ENCODE peak calls at places on chromosome 14, in eight cellular contexts. U is AG10803; Y is uterus; X is CD8-positive, alpha-beta T cell; Q is psoas muscle; D is AG09309; H is cardiac fibroblast; N is fibroblast of pulmonary artery. J is an unnamed sample.

GRCh38 chr14:50086316-50086700 is 30.1 kb downstream of the VCPKMT start:
- DNase-seq in U (no peak), Y (no peak), X (no peak), Q (no peak), D (no peak), H (no peak), N (no peak), J (no peak)

GRCh38 chr14:25461780-25462179 is 411.8 kb upstream of the STXBP6 start:
- DNase-seq in U (no peak), Y (no peak), X (no peak), Q (no peak), D (no peak), H (no peak), N (no peak), J (no peak)

GRCh38 chr14:102646615-102647014 is 54.2 kb downstream of the RCOR1 start:
- DNase-seq in U (peak; percentile 8), Y (no peak), X (no peak), Q (no peak), D (no peak), H (no peak), N (no peak), J (no peak)

GRCh38 chr14:56129941-56130340 is 11.7 kb downstream of the PELI2 start:
- DNase-seq in U (no peak), Y (no peak), X (no peak), Q (no peak), D (no peak), H (peak; percentile 38), N (peak; percentile 55), J (no peak)

GRCh38 chr14:77649326-77649725 is 32.9 kb upstream of the SPTLC2 start:
- DNase-seq in U (peak; percentile 86), Y (no peak), X (no peak), Q (no peak), D (no peak), H (peak; percentile 16), N (peak; percentile 20), J (no peak)

GRCh38 chr14:46048127-46048526 is 603.5 kb downstream of the RPL10L start:
- DNase-seq in U (peak; percentile 3), Y (no peak), X (no peak), Q (no peak), D (no peak), H (no peak), N (no peak), J (no peak)

GRCh38 chr14:34593740-34594375 is 36.1 kb downstream of the SNX6 start:
- DNase-seq in U (peak; percentile 49), Y (no peak), X (no peak), Q (peak; percentile 63), D (peak; percentile 29), H (peak; percentile 4), N (peak; percentile 26), J (no peak)

GRCh38 chr14:49897965-49898364 is 5.1 kb downstream of the ARF6 start:
- DNase-seq in U (peak; percentile 16), Y (no peak), X (no peak), Q (no peak), D (no peak), H (no peak), N (no peak), J (no peak)

GRCh38 chr14:51877807-51878206 is 17.4 kb downstream of the GNG2 start:
- DNase-seq in U (no peak), Y (no peak), X (no peak), Q (no peak), D (no peak), H (no peak), N (no peak), J (no peak)

GRCh38 chr14:44966601-44967336 is 4.8 kb downstream of the TOGARAM1 start:
- DNase-seq in U (no peak), Y (no peak), X (no peak), Q (no peak), D (no peak), H (no peak), N (peak; percentile 8), J (no peak)

GRCh38 chr14:75126121-75126544 is 715 bp downstream of the NEK9 start:
- DNase-seq in U (no peak), Y (no peak), X (no peak), Q (no peak), D (no peak), H (no peak), N (no peak), J (no peak)

GRCh38 chr14:62031504-62031903 is 269.3 kb downstream of the SNAPC1 start:
- DNase-seq in U (no peak), Y (no peak), X (no peak), Q (no peak), D (no peak), H (no peak), N (no peak), J (no peak)

GRCh38 chr14:95705518-95705917 is 8.4 kb downstream of the TCL1A start:
- DNase-seq in U (no peak), Y (no peak), X (no peak), Q (no peak), D (no peak), H (no peak), N (no peak), J (no peak)

GRCh38 chr14:34522496-34522895 is 17.0 kb downstream of the EAPP start:
- DNase-seq in U (no peak), Y (no peak), X (no peak), Q (no peak), D (no peak), H (no peak), N (no peak), J (no peak)

GRCh38 chr14:101561145-101561896 is at the start of gene DIO3:
- DNase-seq in U (no peak), Y (peak; percentile 73), X (no peak), Q (peak; percentile 57), D (no peak), H (peak; percentile 7), N (no peak), J (no peak)

GRCh38 chr14:29757188-29757680 is 170.4 kb downstream of the PRKD1 start:
- DNase-seq in U (no peak), Y (no peak), X (no peak), Q (no peak), D (no peak), H (no peak), N (no peak), J (no peak)

GRCh38 chr14:72518809-72519377 is 375.0 kb downstream of the DPF3 start:
- DNase-seq in U (no peak), Y (no peak), X (peak; percentile 57), Q (no peak), D (no peak), H (peak; percentile 13), N (no peak), J (peak; percentile 89)

GRCh38 chr14:82398313-82398712 is 864.7 kb upstream of the SEL1L start:
- DNase-seq in U (no peak), Y (no peak), X (no peak), Q (no peak), D (no peak), H (no peak), N (no peak), J (no peak)

GRCh38 chr14:88518592-88519512 is 36.0 kb downstream of the PTPN21 start:
- DNase-seq in U (peak; percentile 69), Y (no peak), X (no peak), Q (no peak), D (peak; percentile 65), H (peak; percentile 37), N (peak; percentile 54), J (no peak)

GRCh38 chr14:54730156-54730961 is 163.4 kb downstream of the SAMD4A start:
- DNase-seq in U (peak; percentile 98), Y (peak; percentile 33), X (no peak), Q (no peak), D (peak; percentile 48), H (peak; percentile 61), N (peak; percentile 50), J (peak; percentile 79)

GRCh38 chr14:32109676-32110075 is 32.6 kb downstream of the ARHGAP5 start:
- DNase-seq in U (peak; percentile 87), Y (no peak), X (no peak), Q (no peak), D (peak; percentile 40), H (peak; percentile 56), N (peak; percentile 73), J (no peak)

GRCh38 chr14:79878785-79879184 is 332.5 kb downstream of the DIO2 start:
- DNase-seq in U (no peak), Y (no peak), X (no peak), Q (no peak), D (no peak), H (no peak), N (no peak), J (no peak)
- TF ChIP-seq CTCF in U (no peak), Y (no peak), X (no peak), Q (no peak), D (no peak), H (no peak), N (no peak), J (no peak)

DNA sequence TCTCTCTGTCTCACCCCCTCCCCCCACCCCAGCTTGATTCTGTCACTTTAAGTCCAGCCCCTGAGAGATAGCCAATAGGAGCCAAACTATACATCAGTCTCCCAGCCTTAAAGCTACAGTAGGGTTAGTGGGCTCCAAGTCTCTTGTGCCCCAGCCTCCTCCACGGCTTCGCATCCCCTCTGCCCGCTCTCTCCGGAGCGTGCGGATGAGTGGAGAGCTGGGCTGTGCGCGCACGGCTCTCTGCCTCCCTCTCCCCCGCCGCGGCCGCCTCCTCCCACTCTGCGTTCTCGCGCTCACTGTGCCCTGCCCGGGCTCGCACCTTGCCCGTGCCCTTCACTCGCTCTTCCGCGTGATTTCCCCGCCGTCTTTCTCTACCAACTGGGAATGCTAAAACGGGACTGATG is at the start of gene ESRRB:
- DNase-seq in U (no peak), Y (no peak), X (no peak), Q (no peak), D (no peak), H (peak; percentile 21), N (peak; percentile 13), J (no peak)
- H3K4me3 ChIP-seq in U (peak within 1 kb of the TSS; percentile 15), Y (no peak within 1 kb of the TSS), X (no peak within 1 kb of the TSS), Q (peak within 1 kb of the TSS; percentile 53), D (peak within 1 kb of the TSS; percentile 23), H (peak within 1 kb of the TSS; percentile 23), N (peak within 1 kb of the TSS; percentile 22), J (no peak within 1 kb of the TSS)

GRCh38 chr14:89936654-89937185 is 17.8 kb downstream of the EFCAB11 start:
- DNase-seq in U (no peak), Y (no peak), X (no peak), Q (no peak), D (no peak), H (no peak), N (peak; percentile 26), J (no peak)
- TF ChIP-seq CTCF in U (no peak), Y (no peak), X (no peak), Q (no peak), D (no peak), H (peak; percentile 11), N (peak; percentile 7), J (no peak)

GRCh38 chr14:103880334-103880985 is 33.1 kb upstream of the PPP1R13B start:
- DNase-seq in U (peak; percentile 83), Y (peak; percentile 73), X (peak; percentile 74), Q (peak; percentile 88), D (peak; percentile 31), H (peak; percentile 88), N (peak; percentile 79), J (no peak)

GRCh38 chr14:103878180-103878579 is 30.8 kb upstream of the PPP1R13B start:
- DNase-seq in U (no peak), Y (no peak), X (no peak), Q (no peak), D (no peak), H (no peak), N (no peak), J (no peak)

GRCh38 chr14:103880986-103881926 is 33.9 kb upstream of the PPP1R13B start:
- DNase-seq in U (no peak), Y (peak; percentile 49), X (no peak), Q (no peak), D (no peak), H (no peak), N (no peak), J (no peak)

GRCh38 chr14:103879118-103879569 is 31.8 kb upstream of the PPP1R13B start:
- DNase-seq in U (no peak), Y (no peak), X (no peak), Q (no peak), D (no peak), H (no peak), N (no peak), J (no peak)

GRCh38 chr14:103879570-103880333 is 32.4 kb upstream of the PPP1R13B start:
- DNase-seq in U (no peak), Y (peak; percentile 35), X (peak; percentile 53), Q (no peak), D (no peak), H (peak; percentile 59), N (no peak), J (no peak)
- H3K4me3 ChIP-seq in U (peak overlapping the region; percentile 28), Y (no peak overlapping the region), X (peak overlapping the region; percentile 30), Q (peak overlapping the region; percentile 26), D (no peak overlapping the region), H (peak overlapping the region; percentile 16), N (peak overlapping the region; percentile 24), J (no peak overlapping the region)